ENCODE peak calls at places on chromosomes 12 and 14, in five cellular contexts. One of them, this sample, is unnamed.

GRCh38 chr12:43444940-43445564 is 107.0 kb downstream of the ADAMTS20 start:
- DNase-seq in HepG2: peak
- DNase-seq in foreskin fibroblast: peak
- DNase-seq in CD4-positive, alpha-beta T cell: peak
- DNase-seq in astrocyte of the spinal cord: peak
- DNase-seq in this sample: no peak

GRCh38 chr14:69789118-69789640 is 7.9 kb downstream of the SLC10A1 start:
- DNase-seq in HepG2: no peak
- DNase-seq in foreskin fibroblast: no peak
- DNase-seq in CD4-positive, alpha-beta T cell: no peak
- DNase-seq in astrocyte of the spinal cord: no peak
- DNase-seq in this sample: no peak

GRCh38 chr12:26121841-26122680 is 2.8 kb downstream of the BHLHE41 start:
- DNase-seq in HepG2: no peak
- DNase-seq in foreskin fibroblast: peak
- DNase-seq in CD4-positive, alpha-beta T cell: no peak
- DNase-seq in astrocyte of the spinal cord: no peak
- DNase-seq in this sample: peak

GRCh38 chr12:120588948-120589930 is 8.0 kb upstream of the POP5 start:
- DNase-seq in HepG2: no peak
- DNase-seq in foreskin fibroblast: no peak
- DNase-seq in CD4-positive, alpha-beta T cell: no peak
- DNase-seq in astrocyte of the spinal cord: no peak
- DNase-seq in this sample: no peak

GRCh38 chr14:32571995-32572866 is 243.1 kb downstream of the AKAP6 start:
- DNase-seq in HepG2: no peak
- DNase-seq in foreskin fibroblast: no peak
- DNase-seq in CD4-positive, alpha-beta T cell: no peak
- DNase-seq in astrocyte of the spinal cord: no peak
- DNase-seq in this sample: no peak

GRCh38 chr14:74917646-74918081 is 5.4 kb downstream of the RPS6KL1 start:
- DNase-seq in HepG2: no peak
- DNase-seq in foreskin fibroblast: no peak
- DNase-seq in CD4-positive, alpha-beta T cell: no peak
- DNase-seq in astrocyte of the spinal cord: no peak
- DNase-seq in this sample: no peak

GRCh38 chr12:106152334-106152733 is 13.6 kb upstream of the NUAK1 start:
- DNase-seq in HepG2: no peak
- DNase-seq in foreskin fibroblast: no peak
- DNase-seq in CD4-positive, alpha-beta T cell: no peak
- DNase-seq in astrocyte of the spinal cord: no peak
- DNase-seq in this sample: no peak

GRCh38 chr12:20641127-20641526 is 54.0 kb upstream of the SLCO1C1 start:
- DNase-seq in HepG2: no peak
- DNase-seq in foreskin fibroblast: no peak
- DNase-seq in CD4-positive, alpha-beta T cell: no peak
- DNase-seq in astrocyte of the spinal cord: no peak
- DNase-seq in this sample: no peak

GRCh38 chr14:71175491-71175890 is 268.2 kb downstream of the PCNX1 start:
- DNase-seq in HepG2: no peak
- DNase-seq in foreskin fibroblast: no peak
- DNase-seq in CD4-positive, alpha-beta T cell: no peak
- DNase-seq in astrocyte of the spinal cord: no peak
- DNase-seq in this sample: no peak

GRCh38 chr12:120077260-120077659 is 39.3 kb downstream of the RAB35 start:
- DNase-seq in HepG2: no peak
- DNase-seq in foreskin fibroblast: no peak
- DNase-seq in CD4-positive, alpha-beta T cell: no peak
- DNase-seq in astrocyte of the spinal cord: no peak
- DNase-seq in this sample: no peak

GRCh38 chr12:106226884-106227640 is 20.8 kb downstream of the CKAP4 start:
- DNase-seq in HepG2: peak
- DNase-seq in foreskin fibroblast: peak
- DNase-seq in CD4-positive, alpha-beta T cell: no peak
- DNase-seq in astrocyte of the spinal cord: peak
- DNase-seq in this sample: no peak

GRCh38 chr12:76080729-76081415 is 3.6 kb downstream of the NAP1L1 start:
- DNase-seq in HepG2: peak
- DNase-seq in foreskin fibroblast: peak
- DNase-seq in CD4-positive, alpha-beta T cell: no peak
- DNase-seq in astrocyte of the spinal cord: no peak
- DNase-seq in this sample: no peak

GRCh38 chr12:124159655-124160054 is 135.2 kb upstream of the RFLNA start:
- DNase-seq in HepG2: no peak
- DNase-seq in foreskin fibroblast: no peak
- DNase-seq in CD4-positive, alpha-beta T cell: no peak
- DNase-seq in astrocyte of the spinal cord: no peak
- DNase-seq in this sample: no peak

GRCh38 chr14:42112108-42112507 is 505.4 kb downstream of the LRFN5 start:
- DNase-seq in HepG2: no peak
- DNase-seq in foreskin fibroblast: peak
- DNase-seq in CD4-positive, alpha-beta T cell: no peak
- DNase-seq in astrocyte of the spinal cord: peak
- DNase-seq in this sample: no peak

GRCh38 chr14:89336338-89336737 is 80.7 kb downstream of the FOXN3 start:
- DNase-seq in HepG2: peak
- DNase-seq in foreskin fibroblast: no peak
- DNase-seq in CD4-positive, alpha-beta T cell: no peak
- DNase-seq in astrocyte of the spinal cord: no peak
- DNase-seq in this sample: no peak

GRCh38 chr12:80625901-80626300 is 81.5 kb upstream of the MYF6 start:
- DNase-seq in HepG2: no peak
- DNase-seq in foreskin fibroblast: peak
- DNase-seq in CD4-positive, alpha-beta T cell: no peak
- DNase-seq in astrocyte of the spinal cord: peak
- DNase-seq in this sample: no peak

GRCh38 chr12:80620281-80620680 is 87.2 kb upstream of the MYF6 start:
- DNase-seq in HepG2: no peak
- DNase-seq in foreskin fibroblast: no peak
- DNase-seq in CD4-positive, alpha-beta T cell: no peak
- DNase-seq in astrocyte of the spinal cord: no peak
- DNase-seq in this sample: no peak

GRCh38 chr12:80624986-80625530 is 82.4 kb upstream of the MYF6 start:
- DNase-seq in HepG2: no peak
- DNase-seq in foreskin fibroblast: peak
- DNase-seq in CD4-positive, alpha-beta T cell: no peak
- DNase-seq in astrocyte of the spinal cord: peak
- DNase-seq in this sample: no peak

GRCh38 chr12:80617733-80618132 is 89.7 kb upstream of the MYF6 start:
- DNase-seq in HepG2: no peak
- DNase-seq in foreskin fibroblast: no peak
- DNase-seq in CD4-positive, alpha-beta T cell: no peak
- DNase-seq in astrocyte of the spinal cord: no peak
- DNase-seq in this sample: no peak

GRCh38 chr12:80622271-80622670 is 85.2 kb upstream of the MYF6 start:
- DNase-seq in HepG2: no peak
- DNase-seq in foreskin fibroblast: peak
- DNase-seq in CD4-positive, alpha-beta T cell: no peak
- DNase-seq in astrocyte of the spinal cord: peak
- DNase-seq in this sample: no peak
- TF ChIP-seq CTCF in HepG2: no peak
- TF ChIP-seq CTCF in foreskin fibroblast: no peak
- TF ChIP-seq CTCF in CD4-positive, alpha-beta T cell: no peak
- TF ChIP-seq CTCF in astrocyte of the spinal cord: peak
- TF ChIP-seq CTCF in this sample: no peak

DNA sequence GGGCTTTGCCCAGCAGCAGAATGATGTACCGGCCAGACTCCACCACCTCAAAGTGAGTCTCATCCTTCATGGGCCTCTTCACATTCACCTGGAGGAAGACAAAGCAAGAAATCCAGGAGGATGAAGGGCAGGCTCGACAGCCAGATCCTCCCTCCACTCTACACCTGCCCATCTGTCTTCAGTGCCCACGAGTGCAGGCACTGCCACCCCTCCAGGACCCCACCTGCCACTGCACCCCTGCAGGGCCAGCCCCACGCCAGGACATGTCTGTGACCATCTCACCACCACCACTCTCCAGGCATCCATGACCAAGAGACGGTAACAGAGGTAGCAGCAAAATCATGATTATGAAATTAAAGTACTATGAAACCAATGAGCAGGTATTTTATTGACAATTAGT is 84.3 kb upstream of the ANO2 start:
- DNase-seq in HepG2: no peak
- DNase-seq in foreskin fibroblast: no peak
- DNase-seq in CD4-positive, alpha-beta T cell: no peak
- DNase-seq in astrocyte of the spinal cord: no peak
- DNase-seq in this sample: no peak
- TF ChIP-seq CTCF in HepG2: no peak
- TF ChIP-seq CTCF in foreskin fibroblast: no peak
- TF ChIP-seq CTCF in CD4-positive, alpha-beta T cell: no peak
- TF ChIP-seq CTCF in astrocyte of the spinal cord: no peak
- TF ChIP-seq CTCF in this sample: no peak

GRCh38 chr14:104392001-104392395 is 187.6 kb upstream of the C14orf180 start:
- DNase-seq in HepG2: no peak
- DNase-seq in foreskin fibroblast: no peak
- DNase-seq in CD4-positive, alpha-beta T cell: no peak
- DNase-seq in astrocyte of the spinal cord: no peak
- DNase-seq in this sample: no peak
- TF ChIP-seq CTCF in HepG2: no peak
- TF ChIP-seq CTCF in foreskin fibroblast: no peak
- TF ChIP-seq CTCF in CD4-positive, alpha-beta T cell: no peak
- TF ChIP-seq CTCF in astrocyte of the spinal cord: no peak
- TF ChIP-seq CTCF in this sample: no peak

DNA sequence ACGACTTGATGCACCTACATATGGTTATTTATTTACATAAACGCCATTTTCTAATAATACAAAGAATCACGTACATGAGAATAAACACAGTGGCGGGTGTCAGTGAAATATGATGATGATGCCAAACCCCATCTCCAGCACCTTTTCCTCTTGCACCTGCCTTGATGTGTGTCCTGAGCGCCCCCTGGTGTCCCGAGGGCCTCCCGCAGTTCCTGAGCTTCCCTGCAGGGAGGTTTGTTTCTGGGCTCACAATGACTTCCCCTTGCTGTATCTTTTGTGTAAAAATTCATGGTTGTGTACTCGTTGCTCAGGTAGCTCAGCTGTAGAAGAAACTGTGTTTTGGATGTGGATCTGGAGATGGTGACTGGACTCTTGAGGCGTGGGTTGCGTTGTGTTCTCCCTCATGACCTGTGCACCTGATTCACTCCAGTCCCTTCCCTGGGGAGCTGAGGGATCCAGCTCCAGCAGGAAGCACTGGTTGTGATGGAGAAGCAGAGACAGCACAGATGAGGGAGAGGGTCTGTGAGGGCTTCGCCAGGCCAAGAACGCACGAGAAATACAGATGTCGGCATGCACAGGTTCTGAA is 1037.8 kb downstream of the TMEM121 start:
- DNase-seq in HepG2: peak
- DNase-seq in foreskin fibroblast: no peak
- DNase-seq in CD4-positive, alpha-beta T cell: peak
- DNase-seq in astrocyte of the spinal cord: no peak
- DNase-seq in this sample: no peak
- TF ChIP-seq CTCF in HepG2: peak
- TF ChIP-seq CTCF in foreskin fibroblast: no peak
- TF ChIP-seq CTCF in CD4-positive, alpha-beta T cell: peak
- TF ChIP-seq CTCF in astrocyte of the spinal cord: no peak
- TF ChIP-seq CTCF in this sample: peak